ENCODE peak calls at places on chromosomes 6 and 20, in four cellular contexts. One of them, this sample, is unnamed.

GRCh38 chr6:89410231-89411018 is 1.6 kb downstream of the RRAGD start:
- DNase-seq in HEK293T: no peak
- DNase-seq in HepG2: no peak
- DNase-seq in K562: no peak
- DNase-seq in this sample: no peak

GRCh38 chr6:143006787-143007186 is 53.9 kb upstream of the AIG1 start:
- DNase-seq in HEK293T: no peak
- DNase-seq in K562: no peak
- DNase-seq in HepG2: no peak
- DNase-seq in this sample: no peak

GRCh38 chr6:38867726-38868125 is 152.6 kb downstream of the DNAH8 start:
- DNase-seq in HEK293T: no peak
- DNase-seq in K562: no peak
- DNase-seq in HepG2: no peak
- DNase-seq in this sample: no peak

GRCh38 chr6:36627141-36627540 is 33.0 kb downstream of the SRSF3 start:
- DNase-seq in HEK293T: no peak
- DNase-seq in K562: no peak
- DNase-seq in HepG2: no peak
- DNase-seq in this sample: no peak

GRCh38 chr6:48449002-48449401 is 338.0 kb upstream of the PTCHD4 start:
- DNase-seq in HEK293T: no peak
- DNase-seq in K562: no peak
- DNase-seq in HepG2: no peak
- DNase-seq in this sample: no peak

GRCh38 chr6:126367849-126368248 is 27.9 kb downstream of the CENPW start:
- DNase-seq in HepG2: no peak
- DNase-seq in HEK293T: no peak
- DNase-seq in K562: no peak
- DNase-seq in this sample: no peak

GRCh38 chr6:27096834-27097511 is 150.5 kb upstream of the PRSS16 start:
- DNase-seq in K562: peak
- DNase-seq in HEK293T: peak
- DNase-seq in HepG2: no peak
- DNase-seq in this sample: peak

GRCh38 chr6:43842964-43843645 is 73.1 kb downstream of the VEGFA start:
- DNase-seq in K562: peak
- DNase-seq in HepG2: no peak
- DNase-seq in HEK293T: no peak
- DNase-seq in this sample: no peak

GRCh38 chr20:21832442-21833152 is 127.1 kb downstream of the PAX1 start:
- DNase-seq in HEK293T: no peak
- DNase-seq in HepG2: no peak
- DNase-seq in K562: no peak
- DNase-seq in this sample: no peak

GRCh38 chr6:41049548-41049947 is 3.5 kb upstream of the APOBEC2 start:
- DNase-seq in HEK293T: no peak
- DNase-seq in K562: no peak
- DNase-seq in HepG2: no peak
- DNase-seq in this sample: no peak

GRCh38 chr6:49902856-49903255 is 36.5 kb upstream of the CRISP1 start:
- DNase-seq in HEK293T: no peak
- DNase-seq in K562: no peak
- DNase-seq in HepG2: no peak
- DNase-seq in this sample: no peak

GRCh38 chr6:41939848-41940758 is 1.5 kb downstream of the CCND3 start:
- DNase-seq in K562: peak
- DNase-seq in HEK293T: no peak
- DNase-seq in HepG2: no peak
- DNase-seq in this sample: peak

GRCh38 chr6:5164092-5164491 is 79.0 kb downstream of the PPP1R3G start:
- DNase-seq in HEK293T: no peak
- DNase-seq in K562: no peak
- DNase-seq in HepG2: no peak
- DNase-seq in this sample: no peak

GRCh38 chr20:19812056-19812455 is 54.0 kb downstream of the RIN2 start:
- DNase-seq in K562: no peak
- DNase-seq in HepG2: no peak
- DNase-seq in HEK293T: no peak
- DNase-seq in this sample: no peak

GRCh38 chr6:31528307-31528777 is 420 bp upstream of the MCCD1 start:
- DNase-seq in K562: no peak
- DNase-seq in HEK293T: no peak
- DNase-seq in HepG2: peak
- DNase-seq in this sample: no peak
- TF ChIP-seq ELF4 in K562: no peak
- TF ChIP-seq ELF4 in HEK293T: no peak
- TF ChIP-seq ELF4 in HepG2: no peak
- TF ChIP-seq ELF4 in this sample: no peak

DNA sequence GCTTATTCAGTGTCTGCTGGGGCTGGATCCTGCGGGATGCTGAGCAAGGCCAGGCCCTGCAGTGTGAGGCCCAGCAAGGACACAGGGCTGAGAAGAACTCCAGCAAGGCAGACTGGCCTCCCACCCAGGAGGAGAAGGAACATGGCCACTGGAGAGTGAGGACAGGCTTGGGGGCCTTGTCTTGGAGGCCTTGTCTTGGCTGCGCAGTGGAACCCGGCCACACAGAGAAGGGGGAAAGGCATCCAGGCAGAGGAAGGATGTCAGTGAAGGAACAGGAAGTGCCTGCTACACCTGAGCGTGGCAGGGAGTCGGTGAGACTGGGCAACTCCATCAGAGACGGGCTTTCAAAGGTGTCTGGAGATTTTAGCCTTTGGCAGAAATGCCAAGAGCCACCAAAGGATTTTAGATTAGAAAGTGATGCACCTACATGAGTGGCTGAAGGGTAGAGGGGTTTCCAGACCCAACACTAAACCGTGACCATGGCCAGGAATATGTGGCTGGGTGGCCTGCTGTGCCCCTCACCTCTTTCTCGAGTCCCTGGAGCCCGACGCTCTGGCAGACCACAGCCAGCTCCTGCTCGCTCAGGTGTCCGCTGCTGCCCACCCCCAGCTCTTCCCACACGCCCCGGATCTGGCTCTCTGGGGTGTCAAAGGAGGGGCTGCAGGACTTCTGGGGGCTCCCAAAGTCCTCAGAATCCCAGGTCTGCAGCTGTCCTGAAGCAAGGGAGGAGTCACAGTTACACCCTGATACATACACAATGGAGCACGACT is 80.8 kb downstream of the NINL start:
- DNase-seq in HepG2: no peak
- DNase-seq in K562: no peak
- DNase-seq in HEK293T: no peak
- DNase-seq in this sample: no peak
- TF ChIP-seq ELF4 in HepG2: no peak
- TF ChIP-seq ELF4 in K562: no peak
- TF ChIP-seq ELF4 in HEK293T: no peak
- TF ChIP-seq ELF4 in this sample: no peak

GRCh38 chr6:157013649-157014365 is 236.6 kb downstream of the ARID1B start:
- DNase-seq in HEK293T: no peak
- DNase-seq in K562: no peak
- DNase-seq in HepG2: no peak
- DNase-seq in this sample: no peak
- TF ChIP-seq ELF4 in HEK293T: no peak
- TF ChIP-seq ELF4 in K562: no peak
- TF ChIP-seq ELF4 in HepG2: no peak
- TF ChIP-seq ELF4 in this sample: no peak

DNA sequence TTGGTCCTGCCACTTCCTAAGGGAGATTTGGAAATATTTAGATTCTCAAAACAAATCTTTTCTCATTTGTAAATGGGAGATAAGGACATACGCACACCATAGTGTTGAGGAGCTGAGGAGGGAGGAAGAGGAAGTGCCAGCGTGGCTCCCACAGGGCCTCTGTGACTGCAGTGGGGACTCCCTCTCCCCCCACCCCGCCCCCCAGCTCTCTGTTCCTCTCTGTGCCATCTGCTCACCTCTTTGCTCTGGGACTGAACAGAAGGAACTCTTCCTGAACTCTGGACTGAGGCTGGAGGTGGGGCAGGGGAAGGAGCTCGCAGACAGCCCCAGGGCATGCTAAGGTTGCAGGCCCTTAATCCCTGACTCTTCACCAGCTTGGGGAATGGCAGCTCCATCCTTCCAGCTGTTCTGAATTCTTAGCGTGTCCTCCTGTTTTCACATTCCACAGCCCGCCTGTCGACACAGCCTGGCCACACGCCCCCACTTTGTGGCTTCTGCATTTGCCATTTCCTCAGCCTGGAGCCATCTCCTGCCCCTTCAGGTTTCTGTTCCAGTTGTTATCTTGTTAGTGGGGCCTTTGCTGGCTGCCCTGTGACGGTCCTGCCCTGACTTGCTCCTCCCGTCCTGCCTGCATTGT is 11.5 kb downstream of the DDX27 start:
- DNase-seq in HepG2: no peak
- DNase-seq in K562: no peak
- DNase-seq in HEK293T: no peak
- DNase-seq in this sample: no peak
- TF ChIP-seq ELF4 in HepG2: no peak
- TF ChIP-seq ELF4 in K562: no peak
- TF ChIP-seq ELF4 in HEK293T: no peak
- TF ChIP-seq ELF4 in this sample: no peak

GRCh38 chr6:159118941-159119340 is 50.3 kb upstream of the FNDC1 start:
- DNase-seq in HEK293T: no peak
- DNase-seq in K562: no peak
- DNase-seq in HepG2: no peak
- DNase-seq in this sample: no peak

GRCh38 chr6:159117031-159117430 is 52.2 kb upstream of the FNDC1 start:
- DNase-seq in HepG2: no peak
- DNase-seq in HEK293T: no peak
- DNase-seq in K562: no peak
- DNase-seq in this sample: no peak

GRCh38 chr6:159117541-159117940 is 51.7 kb upstream of the FNDC1 start:
- DNase-seq in HEK293T: no peak
- DNase-seq in K562: no peak
- DNase-seq in HepG2: no peak
- DNase-seq in this sample: no peak

GRCh38 chr6:159121387-159121955 is 47.7 kb upstream of the FNDC1 start:
- DNase-seq in HEK293T: no peak
- DNase-seq in HepG2: no peak
- DNase-seq in K562: no peak
- DNase-seq in this sample: no peak

DNA sequence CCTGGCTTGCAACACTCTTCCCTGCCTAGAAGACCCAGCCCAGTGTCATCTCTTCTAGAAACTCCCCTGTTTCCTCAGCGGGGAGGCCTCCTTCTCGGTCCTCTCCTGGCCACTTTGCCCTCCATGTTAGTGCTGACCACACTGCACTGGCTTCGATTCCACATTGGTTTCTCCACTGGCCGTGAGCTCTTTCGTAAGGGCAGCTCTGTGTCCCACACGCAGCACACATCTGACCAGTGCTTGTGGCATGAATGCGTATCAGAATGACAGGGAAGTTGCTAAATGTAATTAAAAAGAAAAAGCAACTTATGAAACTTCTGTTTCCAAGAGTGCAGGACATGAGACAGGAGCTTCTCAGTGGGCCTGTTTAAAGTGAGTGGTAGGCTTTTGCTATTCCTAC is 49.4 kb upstream of the FNDC1 start:
- DNase-seq in HEK293T: no peak
- DNase-seq in HepG2: no peak
- DNase-seq in K562: no peak
- DNase-seq in this sample: no peak
- TF ChIP-seq ELF4 in HEK293T: no peak
- TF ChIP-seq ELF4 in HepG2: no peak
- TF ChIP-seq ELF4 in K562: no peak
- TF ChIP-seq ELF4 in this sample: no peak

GRCh38 chr6:96156425-96156824 is 140.7 kb downstream of the FUT9 start:
- DNase-seq in HepG2: no peak
- DNase-seq in K562: no peak
- DNase-seq in HEK293T: no peak
- DNase-seq in this sample: no peak
- TF ChIP-seq ELF4 in HepG2: no peak
- TF ChIP-seq ELF4 in K562: no peak
- TF ChIP-seq ELF4 in HEK293T: no peak
- TF ChIP-seq ELF4 in this sample: no peak

GRCh38 chr20:24632581-24632980 is 163.2 kb downstream of the SYNDIG1 start:
- DNase-seq in HEK293T: no peak
- DNase-seq in HepG2: no peak
- DNase-seq in K562: no peak
- DNase-seq in this sample: no peak
- TF ChIP-seq ELF4 in HEK293T: no peak
- TF ChIP-seq ELF4 in HepG2: no peak
- TF ChIP-seq ELF4 in K562: no peak
- TF ChIP-seq ELF4 in this sample: no peak

GRCh38 chr6:130632288-130632687 is 194.9 kb upstream of the SMLR1 start:
- DNase-seq in K562: no peak
- DNase-seq in HepG2: peak
- DNase-seq in HEK293T: no peak
- DNase-seq in this sample: no peak
- TF ChIP-seq ELF4 in K562: no peak
- TF ChIP-seq ELF4 in HepG2: no peak
- TF ChIP-seq ELF4 in HEK293T: no peak
- TF ChIP-seq ELF4 in this sample: no peak

DNA sequence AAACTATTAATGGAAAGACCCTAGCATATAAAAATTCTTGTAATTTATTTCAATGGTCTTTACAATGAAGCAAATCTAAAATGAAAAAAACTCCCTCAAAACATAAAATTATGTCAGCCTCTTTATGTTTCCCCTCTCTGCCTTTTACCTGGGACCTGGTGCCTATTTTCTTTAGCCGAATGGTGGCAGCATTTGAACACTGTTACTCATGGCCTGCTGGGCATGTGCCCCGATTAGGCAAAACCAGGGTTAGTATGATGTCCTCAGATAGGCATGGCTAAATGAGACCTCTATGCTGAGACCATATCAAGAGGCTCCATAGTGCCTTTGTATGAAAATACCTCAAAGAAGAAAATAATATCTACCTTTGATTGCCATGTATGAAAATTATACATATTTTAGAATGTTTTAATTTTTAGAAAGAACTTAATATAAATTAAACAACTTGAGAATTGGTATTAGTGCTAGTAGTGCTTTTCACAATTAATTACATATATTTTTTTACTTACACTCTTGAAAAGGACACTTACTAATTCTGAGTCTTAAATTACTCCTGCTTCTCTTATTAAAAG is 22.5 kb upstream of the C6orf58 start:
- DNase-seq in K562: no peak
- DNase-seq in HepG2: peak
- DNase-seq in HEK293T: peak
- DNase-seq in this sample: peak
- TF ChIP-seq ELF4 in K562: no peak
- TF ChIP-seq ELF4 in HepG2: no peak
- TF ChIP-seq ELF4 in HEK293T: no peak
- TF ChIP-seq ELF4 in this sample: no peak

This sample was measured in WTC11.